ENCODE peak calls at places on chromosomes 16 and 17, in eight cellular contexts. One of them, this sample, is unnamed.

GRCh38 chr17:49703557-49704277 is 4.0 kb downstream of the SLC35B1 start:
- DNase-seq in GM13977: no peak
- DNase-seq in RWPE1: no peak
- DNase-seq in fibroblast of lung: peak; percentile 49
- DNase-seq in fibroblast of the aortic adventitia: peak; percentile 52
- DNase-seq in astrocyte of the spinal cord: peak; percentile 40
- DNase-seq in MM.1S: peak; percentile 35
- DNase-seq in lower leg skin: no peak
- DNase-seq in this sample: no peak

GRCh38 chr16:30183961-30184429 is 593 bp downstream of the CORO1A start:
- DNase-seq in GM13977: peak; percentile 81
- DNase-seq in RWPE1: no peak
- DNase-seq in fibroblast of lung: no peak
- DNase-seq in fibroblast of the aortic adventitia: no peak
- DNase-seq in astrocyte of the spinal cord: no peak
- DNase-seq in MM.1S: peak; percentile 83
- DNase-seq in lower leg skin: peak; percentile 87
- DNase-seq in this sample: no peak

GRCh38 chr17:9273334-9274118 is 252.2 kb downstream of the NTN1 start:
- DNase-seq in GM13977: no peak
- DNase-seq in RWPE1: no peak
- DNase-seq in fibroblast of lung: peak; percentile 59
- DNase-seq in fibroblast of the aortic adventitia: peak; percentile 72
- DNase-seq in astrocyte of the spinal cord: no peak
- DNase-seq in MM.1S: no peak
- DNase-seq in lower leg skin: no peak
- DNase-seq in this sample: no peak

GRCh38 chr17:64634217-64634616 is 27.9 kb downstream of the SMURF2 start:
- DNase-seq in GM13977: no peak
- DNase-seq in RWPE1: no peak
- DNase-seq in fibroblast of lung: no peak
- DNase-seq in fibroblast of the aortic adventitia: no peak
- DNase-seq in astrocyte of the spinal cord: no peak
- DNase-seq in MM.1S: peak; percentile 17
- DNase-seq in lower leg skin: no peak
- DNase-seq in this sample: no peak

GRCh38 chr16:15482068-15482747 is 47.8 kb downstream of the BMERB1 start:
- DNase-seq in GM13977: no peak
- DNase-seq in RWPE1: peak; percentile 96
- DNase-seq in fibroblast of lung: peak; percentile 92
- DNase-seq in fibroblast of the aortic adventitia: peak; percentile 90
- DNase-seq in astrocyte of the spinal cord: peak; percentile 97
- DNase-seq in MM.1S: no peak
- DNase-seq in lower leg skin: peak; percentile 87
- DNase-seq in this sample: no peak

GRCh38 chr17:1040216-1040600 is 43.3 kb downstream of the TIMM22 start:
- DNase-seq in GM13977: no peak
- DNase-seq in RWPE1: no peak
- DNase-seq in fibroblast of lung: no peak
- DNase-seq in fibroblast of the aortic adventitia: no peak
- DNase-seq in astrocyte of the spinal cord: no peak
- DNase-seq in MM.1S: no peak
- DNase-seq in lower leg skin: no peak
- DNase-seq in this sample: no peak

GRCh38 chr16:67959520-67959919 is 8.9 kb downstream of the SLC12A4 start:
- DNase-seq in GM13977: no peak
- DNase-seq in RWPE1: no peak
- DNase-seq in fibroblast of lung: peak; percentile 86
- DNase-seq in fibroblast of the aortic adventitia: peak; percentile 77
- DNase-seq in astrocyte of the spinal cord: no peak
- DNase-seq in MM.1S: no peak
- DNase-seq in lower leg skin: no peak
- DNase-seq in this sample: no peak

GRCh38 chr16:48218473-48218872 is 25.6 kb upstream of the LONP2 start:
- DNase-seq in GM13977: no peak
- DNase-seq in RWPE1: no peak
- DNase-seq in fibroblast of lung: no peak
- DNase-seq in fibroblast of the aortic adventitia: no peak
- DNase-seq in astrocyte of the spinal cord: no peak
- DNase-seq in MM.1S: no peak
- DNase-seq in lower leg skin: no peak
- DNase-seq in this sample: no peak

GRCh38 chr17:65750166-65750565 is 188.7 kb upstream of the AXIN2 start:
- DNase-seq in GM13977: no peak
- DNase-seq in RWPE1: no peak
- DNase-seq in fibroblast of lung: peak; percentile 15
- DNase-seq in fibroblast of the aortic adventitia: no peak
- DNase-seq in astrocyte of the spinal cord: no peak
- DNase-seq in MM.1S: no peak
- DNase-seq in lower leg skin: no peak
- DNase-seq in this sample: no peak

GRCh38 chr16:55711959-55712876 is 56.4 kb downstream of the SLC6A2 start:
- DNase-seq in GM13977: peak; percentile 53
- DNase-seq in RWPE1: peak; percentile 60
- DNase-seq in fibroblast of lung: peak; percentile 64
- DNase-seq in fibroblast of the aortic adventitia: peak; percentile 64
- DNase-seq in astrocyte of the spinal cord: peak; percentile 48
- DNase-seq in MM.1S: peak; percentile 74
- DNase-seq in lower leg skin: peak; percentile 89
- DNase-seq in this sample: peak; percentile 63

GRCh38 chr17:44608732-44609435 is 47.4 kb upstream of the MEIOC start:
- DNase-seq in GM13977: no peak
- DNase-seq in RWPE1: no peak
- DNase-seq in fibroblast of lung: no peak
- DNase-seq in fibroblast of the aortic adventitia: no peak
- DNase-seq in astrocyte of the spinal cord: no peak
- DNase-seq in MM.1S: no peak
- DNase-seq in lower leg skin: no peak
- DNase-seq in this sample: no peak

GRCh38 chr16:89077076-89077475 is 16.6 kb upstream of the ACSF3 start:
- DNase-seq in GM13977: no peak
- DNase-seq in RWPE1: no peak
- DNase-seq in fibroblast of lung: no peak
- DNase-seq in fibroblast of the aortic adventitia: no peak
- DNase-seq in astrocyte of the spinal cord: no peak
- DNase-seq in MM.1S: no peak
- DNase-seq in lower leg skin: no peak
- DNase-seq in this sample: no peak

GRCh38 chr16:23025692-23026305 is 123.5 kb downstream of the USP31 start:
- DNase-seq in GM13977: no peak
- DNase-seq in RWPE1: no peak
- DNase-seq in fibroblast of lung: no peak
- DNase-seq in fibroblast of the aortic adventitia: peak; percentile 25
- DNase-seq in astrocyte of the spinal cord: no peak
- DNase-seq in MM.1S: no peak
- DNase-seq in lower leg skin: peak; percentile 21
- DNase-seq in this sample: no peak

GRCh38 chr17:42361781-42362186 is 26.5 kb downstream of the STAT3 start:
- DNase-seq in GM13977: no peak
- DNase-seq in RWPE1: no peak
- DNase-seq in fibroblast of lung: no peak
- DNase-seq in fibroblast of the aortic adventitia: no peak
- DNase-seq in astrocyte of the spinal cord: no peak
- DNase-seq in MM.1S: no peak
- DNase-seq in lower leg skin: no peak
- DNase-seq in this sample: no peak

GRCh38 chr17:49715221-49715620 is 7.5 kb upstream of the SLC35B1 start:
- DNase-seq in GM13977: no peak
- DNase-seq in RWPE1: no peak
- DNase-seq in fibroblast of lung: no peak
- DNase-seq in fibroblast of the aortic adventitia: no peak
- DNase-seq in astrocyte of the spinal cord: no peak
- DNase-seq in MM.1S: no peak
- DNase-seq in lower leg skin: no peak
- DNase-seq in this sample: no peak

GRCh38 chr16:58755989-58756649 is 22.0 kb upstream of the GOT2 start:
- DNase-seq in GM13977: peak; percentile 76
- DNase-seq in RWPE1: peak; percentile 61
- DNase-seq in fibroblast of lung: peak; percentile 74
- DNase-seq in fibroblast of the aortic adventitia: peak; percentile 77
- DNase-seq in astrocyte of the spinal cord: peak; percentile 69
- DNase-seq in MM.1S: peak; percentile 65
- DNase-seq in lower leg skin: peak; percentile 90
- DNase-seq in this sample: no peak

GRCh38 chr16:58753711-58754134 is 19.6 kb upstream of the GOT2 start:
- DNase-seq in GM13977: no peak
- DNase-seq in RWPE1: no peak
- DNase-seq in fibroblast of lung: no peak
- DNase-seq in fibroblast of the aortic adventitia: no peak
- DNase-seq in astrocyte of the spinal cord: no peak
- DNase-seq in MM.1S: no peak
- DNase-seq in lower leg skin: no peak
- DNase-seq in this sample: no peak

GRCh38 chr16:58756650-58757332 is 22.7 kb upstream of the GOT2 start:
- DNase-seq in GM13977: no peak
- DNase-seq in RWPE1: no peak
- DNase-seq in fibroblast of lung: no peak
- DNase-seq in fibroblast of the aortic adventitia: no peak
- DNase-seq in astrocyte of the spinal cord: no peak
- DNase-seq in MM.1S: no peak
- DNase-seq in lower leg skin: no peak
- DNase-seq in this sample: no peak
- TF ChIP-seq CTCF in GM13977: no peak
- TF ChIP-seq CTCF in RWPE1: peak; percentile 7
- TF ChIP-seq CTCF in fibroblast of lung: no peak
- TF ChIP-seq CTCF in fibroblast of the aortic adventitia: no peak
- TF ChIP-seq CTCF in astrocyte of the spinal cord: no peak
- TF ChIP-seq CTCF in MM.1S: no peak
- TF ChIP-seq CTCF in lower leg skin: no peak
- TF ChIP-seq CTCF in this sample: no peak

DNA sequence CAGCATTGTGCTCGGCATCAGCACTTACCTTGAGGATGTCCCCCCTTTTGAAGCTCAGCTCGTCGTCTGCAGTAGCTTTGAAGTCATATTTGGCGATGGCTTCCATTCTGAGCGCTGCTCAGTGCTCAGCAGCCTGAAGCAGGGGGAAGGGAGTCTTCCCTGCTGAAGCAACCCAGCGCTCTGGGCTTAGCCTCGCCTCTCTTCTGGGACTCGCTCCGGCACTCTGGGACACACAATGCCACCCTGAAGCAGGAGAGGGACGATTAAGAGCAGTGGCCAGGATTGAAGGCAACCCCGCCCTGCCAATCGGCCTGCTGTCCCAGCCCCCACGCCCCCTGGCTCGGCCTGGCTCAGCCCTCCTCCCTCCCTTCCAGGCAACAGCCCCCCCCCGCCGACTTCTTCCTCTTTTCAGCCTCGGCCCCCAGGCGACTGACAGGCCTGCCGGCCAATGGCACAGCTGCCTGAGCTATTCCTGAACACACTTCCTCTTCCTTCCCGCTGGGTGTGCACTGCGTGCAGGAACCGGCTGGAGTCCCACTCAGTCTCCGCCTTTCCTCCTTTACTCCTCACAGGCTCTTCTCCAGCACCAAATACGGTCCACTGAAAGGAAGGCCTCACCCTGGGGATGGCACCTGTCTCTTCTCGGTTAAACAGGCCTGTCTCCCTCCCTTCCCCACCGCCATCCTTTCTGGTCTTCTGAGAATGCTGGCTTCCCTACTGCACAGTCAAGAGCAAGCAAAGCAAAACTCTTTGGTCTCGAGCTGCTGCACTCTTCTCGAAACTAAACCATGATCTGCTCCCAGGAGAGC is 11.8 kb downstream of the GRB2 start:
- DNase-seq in GM13977: peak; percentile 85
- DNase-seq in RWPE1: peak; percentile 99
- DNase-seq in fibroblast of lung: peak; percentile 98
- DNase-seq in fibroblast of the aortic adventitia: peak; percentile 98
- DNase-seq in astrocyte of the spinal cord: peak; percentile 99
- DNase-seq in MM.1S: peak; percentile 93
- DNase-seq in lower leg skin: peak; percentile 99
- DNase-seq in this sample: peak; percentile 95
- TF ChIP-seq CTCF in GM13977: no peak
- TF ChIP-seq CTCF in RWPE1: no peak
- TF ChIP-seq CTCF in fibroblast of lung: no peak
- TF ChIP-seq CTCF in fibroblast of the aortic adventitia: peak; percentile 43
- TF ChIP-seq CTCF in astrocyte of the spinal cord: no peak
- TF ChIP-seq CTCF in MM.1S: no peak
- TF ChIP-seq CTCF in lower leg skin: no peak
- TF ChIP-seq CTCF in this sample: no peak

DNA sequence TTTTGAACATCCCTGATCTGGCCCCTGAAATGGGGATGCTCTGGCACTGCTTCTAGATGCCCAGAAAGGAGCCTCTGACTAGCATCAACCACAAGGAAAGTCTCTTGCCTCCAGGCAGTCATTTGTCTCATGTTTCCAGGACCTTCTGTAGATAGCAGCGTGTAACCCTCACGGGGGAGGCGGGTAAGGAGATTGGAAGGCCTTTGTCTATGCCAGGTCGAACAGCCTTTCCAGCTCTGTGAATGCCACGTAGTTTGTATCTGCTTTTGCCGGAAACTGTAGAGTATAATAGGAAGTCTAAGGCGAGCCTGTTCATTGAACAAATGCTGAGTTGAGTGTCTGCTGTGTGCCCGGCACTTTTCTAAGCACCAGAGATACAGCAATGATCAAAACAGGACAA is 43.9 kb upstream of the AQP8 start:
- DNase-seq in GM13977: no peak
- DNase-seq in RWPE1: no peak
- DNase-seq in fibroblast of lung: no peak
- DNase-seq in fibroblast of the aortic adventitia: no peak
- DNase-seq in astrocyte of the spinal cord: no peak
- DNase-seq in MM.1S: no peak
- DNase-seq in lower leg skin: no peak
- DNase-seq in this sample: no peak
- TF ChIP-seq CTCF in GM13977: no peak
- TF ChIP-seq CTCF in RWPE1: no peak
- TF ChIP-seq CTCF in fibroblast of lung: no peak
- TF ChIP-seq CTCF in fibroblast of the aortic adventitia: no peak
- TF ChIP-seq CTCF in astrocyte of the spinal cord: no peak
- TF ChIP-seq CTCF in MM.1S: no peak
- TF ChIP-seq CTCF in lower leg skin: no peak
- TF ChIP-seq CTCF in this sample: no peak

GRCh38 chr17:7886227-7887037 is 2.2 kb upstream of the CHD3 start:
- DNase-seq in GM13977: peak; percentile 64
- DNase-seq in RWPE1: no peak
- DNase-seq in fibroblast of lung: peak; percentile 8
- DNase-seq in fibroblast of the aortic adventitia: peak; percentile 31
- DNase-seq in astrocyte of the spinal cord: peak; percentile 15
- DNase-seq in MM.1S: no peak
- DNase-seq in lower leg skin: peak; percentile 92
- DNase-seq in this sample: no peak

GRCh38 chr17:7887038-7887481 is 1.5 kb upstream of the CHD3 start:
- DNase-seq in GM13977: no peak
- DNase-seq in RWPE1: no peak
- DNase-seq in fibroblast of lung: no peak
- DNase-seq in fibroblast of the aortic adventitia: no peak
- DNase-seq in astrocyte of the spinal cord: no peak
- DNase-seq in MM.1S: no peak
- DNase-seq in lower leg skin: no peak
- DNase-seq in this sample: no peak

GRCh38 chr17:7888184-7888920 is at the start of gene CHD3:
- DNase-seq in GM13977: no peak
- DNase-seq in RWPE1: no peak
- DNase-seq in fibroblast of lung: peak; percentile 38
- DNase-seq in fibroblast of the aortic adventitia: peak; percentile 19
- DNase-seq in astrocyte of the spinal cord: peak; percentile 24
- DNase-seq in MM.1S: no peak
- DNase-seq in lower leg skin: peak; percentile 87
- DNase-seq in this sample: no peak

GRCh38 chr17:7887482-7888183 is 956 bp upstream of the CHD3 start:
- DNase-seq in GM13977: peak; percentile 92
- DNase-seq in RWPE1: peak; percentile 97
- DNase-seq in fibroblast of lung: peak; percentile 99
- DNase-seq in fibroblast of the aortic adventitia: peak; percentile 97
- DNase-seq in astrocyte of the spinal cord: peak; percentile 99
- DNase-seq in MM.1S: peak; percentile 25
- DNase-seq in lower leg skin: peak; percentile 97
- DNase-seq in this sample: peak; percentile 71

GRCh38 chr17:7889166-7889584 is 586 bp downstream of the CHD3 start:
- DNase-seq in GM13977: no peak
- DNase-seq in RWPE1: peak; percentile 82
- DNase-seq in fibroblast of lung: peak; percentile 97
- DNase-seq in fibroblast of the aortic adventitia: peak; percentile 94
- DNase-seq in astrocyte of the spinal cord: peak; percentile 85
- DNase-seq in MM.1S: no peak
- DNase-seq in lower leg skin: peak; percentile 98
- DNase-seq in this sample: peak; percentile 90
- TF ChIP-seq CTCF in GM13977: no peak
- TF ChIP-seq CTCF in RWPE1: peak; percentile 30
- TF ChIP-seq CTCF in fibroblast of lung: peak; percentile 33
- TF ChIP-seq CTCF in fibroblast of the aortic adventitia: peak; percentile 58
- TF ChIP-seq CTCF in astrocyte of the spinal cord: peak; percentile 40
- TF ChIP-seq CTCF in MM.1S: no peak
- TF ChIP-seq CTCF in lower leg skin: no peak
- TF ChIP-seq CTCF in this sample: no peak

This sample was measured in omental fat pad.